ENCODE peak calls at places on chromosomes 4 and X, in five cellular contexts. L, M, Z, U and F are unnamed samples.

GRCh38 chr4:10006604-10007435 is 14.5 kb downstream of the SLC2A9 start:
- DNase-seq in Z (no peak), L (no peak), M (no peak), U (peak), F (no peak)

GRCh38 chr4:9703391-9703790 is 78.0 kb upstream of the DRD5 start:
- DNase-seq in M (peak), L (no peak), U (peak), Z (peak), F (no peak)

GRCh38 chrX:109774706-109775105 is 41.6 kb upstream of the ACSL4 start:
- DNase-seq in Z (no peak), L (no peak), U (peak), M (no peak), F (peak)

GRCh38 chr4:7686166-7686870 is 251.6 kb upstream of the PSAPL1 start:
- DNase-seq in U (no peak), M (no peak), Z (no peak), L (no peak), F (no peak)

GRCh38 chrX:47351706-47352105 is 18.7 kb upstream of the ZNF157 start:
- DNase-seq in U (peak), L (no peak), M (no peak), Z (no peak), F (peak)

GRCh38 chr4:1880332-1880731 is 9.1 kb downstream of the NSD2 start:
- DNase-seq in U (no peak), M (no peak), Z (no peak), L (no peak), F (no peak)

GRCh38 chrX:69618803-69619202 is 2.9 kb downstream of the EDA start:
- DNase-seq in M (peak), U (peak), Z (no peak), L (no peak), F (no peak)

GRCh38 chr4:30716671-30717207 is 3.4 kb upstream of the PCDH7 start:
- DNase-seq in M (no peak), Z (no peak), L (no peak), U (peak), F (no peak)

GRCh38 chrX:24002792-24003191 is 24.2 kb downstream of the KLHL15 start:
- DNase-seq in Z (no peak), U (no peak), M (no peak), L (no peak), F (no peak)

GRCh38 chrX:153469811-153470410 is 465 bp downstream of the HAUS7 start:
- DNase-seq in M (peak), L (no peak), U (peak), Z (no peak), F (no peak)

GRCh38 chrX:133399411-133399810 is 15.9 kb downstream of the GPC4 start:
- DNase-seq in U (no peak), Z (no peak), L (no peak), M (no peak), F (no peak)

GRCh38 chrX:13653022-13653693 is at the start of gene TCEANC:
- DNase-seq in M (peak), L (peak), Z (peak), U (peak), F (peak)

GRCh38 chrX:24657671-24658410 is 10.7 kb upstream of the PCYT1B start:
- DNase-seq in Z (no peak), U (no peak), M (no peak), L (no peak), F (no peak)